ENCODE peak calls at places on chromosomes 2 and 18, in four cellular contexts. One of them, this sample, is unnamed.

GRCh38 chr18:30094556-30094955 is 948.0 kb downstream of the DSC3 start:
- DNase-seq in GM23248: peak; percentile 65
- DNase-seq in H1: no peak
- DNase-seq in HCT116: no peak
- DNase-seq in this sample: no peak

GRCh38 chr2:134669731-134670669 is 48.8 kb downstream of the TMEM163 start:
- DNase-seq in GM23248: no peak
- DNase-seq in H1: no peak
- DNase-seq in HCT116: no peak
- DNase-seq in this sample: no peak

GRCh38 chr2:102033028-102033749 is 41.4 kb downstream of the IL1R2 start:
- DNase-seq in GM23248: peak; percentile 53
- DNase-seq in H1: no peak
- DNase-seq in HCT116: no peak
- DNase-seq in this sample: peak; percentile 53

GRCh38 chr18:6487027-6487426 is 72.3 kb upstream of the L3MBTL4 start:
- DNase-seq in GM23248: no peak
- DNase-seq in H1: no peak
- DNase-seq in HCT116: no peak
- DNase-seq in this sample: no peak

GRCh38 chr2:156405586-156405985 is 30.6 kb upstream of the GPD2 start:
- DNase-seq in GM23248: peak; percentile 79
- DNase-seq in H1: no peak
- DNase-seq in HCT116: no peak
- DNase-seq in this sample: peak; percentile 58

GRCh38 chr2:143128681-143129580 is at the start of gene ARHGAP15:
- DNase-seq in GM23248: no peak
- DNase-seq in H1: no peak
- DNase-seq in HCT116: no peak
- DNase-seq in this sample: no peak

GRCh38 chr2:151040036-151040435 is 221.6 kb downstream of the RBM43 start:
- DNase-seq in GM23248: peak; percentile 64
- DNase-seq in H1: no peak
- DNase-seq in HCT116: no peak
- DNase-seq in this sample: no peak

GRCh38 chr2:173667415-173667814 is 297.8 kb downstream of the SP3 start:
- DNase-seq in GM23248: no peak
- DNase-seq in H1: no peak
- DNase-seq in HCT116: peak; percentile 10
- DNase-seq in this sample: no peak

GRCh38 chr2:235029054-235029453 is 77.2 kb downstream of the SH3BP4 start:
- DNase-seq in GM23248: no peak
- DNase-seq in H1: no peak
- DNase-seq in HCT116: no peak
- DNase-seq in this sample: no peak

GRCh38 chr2:108171652-108172051 is 68.1 kb upstream of the SULT1C3 start:
- DNase-seq in GM23248: peak; percentile 7
- DNase-seq in H1: no peak
- DNase-seq in HCT116: no peak
- DNase-seq in this sample: no peak

GRCh38 chr2:38535745-38536506 is 66.8 kb downstream of the HNRNPLL start:
- DNase-seq in GM23248: peak; percentile 87
- DNase-seq in H1: peak; percentile 97
- DNase-seq in HCT116: peak; percentile 37
- DNase-seq in this sample: peak; percentile 91

GRCh38 chr2:31255911-31256571 is 22.1 kb downstream of the EHD3 start:
- DNase-seq in GM23248: no peak
- DNase-seq in H1: no peak
- DNase-seq in HCT116: no peak
- DNase-seq in this sample: peak; percentile 62

GRCh38 chr2:234795272-234795920 is 156.4 kb upstream of the SH3BP4 start:
- DNase-seq in GM23248: no peak
- DNase-seq in H1: no peak
- DNase-seq in HCT116: no peak
- DNase-seq in this sample: no peak

GRCh38 chr2:43124667-43125057 is 101.7 kb downstream of the ZFP36L2 start:
- DNase-seq in GM23248: no peak
- DNase-seq in H1: no peak
- DNase-seq in HCT116: no peak
- DNase-seq in this sample: peak; percentile 2

DNA sequence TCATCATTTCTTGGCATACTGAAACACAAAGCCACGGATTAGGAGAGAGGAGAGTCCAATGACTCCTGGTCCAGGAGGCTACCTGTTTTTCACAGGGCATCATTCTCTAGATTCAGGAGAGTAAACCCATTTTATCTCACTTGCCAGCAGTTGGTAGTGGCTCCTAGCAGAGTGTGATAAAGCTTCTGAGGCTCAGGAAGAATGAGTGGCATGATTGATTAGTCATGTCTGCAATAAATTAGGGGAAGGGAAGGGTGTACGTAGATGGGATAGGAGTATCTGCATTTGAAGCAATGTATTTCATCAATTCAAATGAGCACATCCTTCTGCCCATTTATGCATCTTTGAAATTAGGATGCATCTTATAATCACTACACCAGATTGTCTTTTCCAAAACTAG is 31.1 kb upstream of the PNO1 start:
- DNase-seq in GM23248: no peak
- DNase-seq in H1: no peak
- DNase-seq in HCT116: no peak
- DNase-seq in this sample: no peak
- H2AFZ ChIP-seq in GM23248: no peak overlapping the region
- H2AFZ ChIP-seq in H1: no peak overlapping the region
- H2AFZ ChIP-seq in HCT116: no peak overlapping the region
- H2AFZ ChIP-seq in this sample: no peak overlapping the region

GRCh38 chr18:22191986-22192385 is 22.6 kb downstream of the GATA6 start:
- DNase-seq in GM23248: no peak
- DNase-seq in H1: no peak
- DNase-seq in HCT116: no peak
- DNase-seq in this sample: no peak

GRCh38 chr18:22193466-22193865 is 24.1 kb downstream of the GATA6 start:
- DNase-seq in GM23248: no peak
- DNase-seq in H1: no peak
- DNase-seq in HCT116: no peak
- DNase-seq in this sample: peak; percentile 78

GRCh38 chr18:22195052-22195451 is 25.7 kb downstream of the GATA6 start:
- DNase-seq in GM23248: no peak
- DNase-seq in H1: no peak
- DNase-seq in HCT116: no peak
- DNase-seq in this sample: no peak

GRCh38 chr18:22191346-22191710 is 21.9 kb downstream of the GATA6 start:
- DNase-seq in GM23248: peak; percentile 40
- DNase-seq in H1: no peak
- DNase-seq in HCT116: no peak
- DNase-seq in this sample: no peak

GRCh38 chr18:22194151-22194598 is 24.8 kb downstream of the GATA6 start:
- DNase-seq in GM23248: no peak
- DNase-seq in H1: no peak
- DNase-seq in HCT116: no peak
- DNase-seq in this sample: peak; percentile 82
- H3K4me3 ChIP-seq in GM23248: no peak overlapping the region
- H3K4me3 ChIP-seq in H1: no peak overlapping the region
- H3K4me3 ChIP-seq in HCT116: no peak overlapping the region
- H3K4me3 ChIP-seq in this sample: no peak overlapping the region

GRCh38 chr2:9702604-9703084 is 71.8 kb upstream of the YWHAQ start:
- DNase-seq in GM23248: no peak
- DNase-seq in H1: no peak
- DNase-seq in HCT116: no peak
- DNase-seq in this sample: no peak
- H3K4me2 ChIP-seq in GM23248: peak overlapping the region; percentile 76
- H3K4me2 ChIP-seq in H1: no peak overlapping the region
- H3K4me2 ChIP-seq in HCT116: no peak overlapping the region
- H3K4me2 ChIP-seq in this sample: peak overlapping the region; percentile 32

DNA sequence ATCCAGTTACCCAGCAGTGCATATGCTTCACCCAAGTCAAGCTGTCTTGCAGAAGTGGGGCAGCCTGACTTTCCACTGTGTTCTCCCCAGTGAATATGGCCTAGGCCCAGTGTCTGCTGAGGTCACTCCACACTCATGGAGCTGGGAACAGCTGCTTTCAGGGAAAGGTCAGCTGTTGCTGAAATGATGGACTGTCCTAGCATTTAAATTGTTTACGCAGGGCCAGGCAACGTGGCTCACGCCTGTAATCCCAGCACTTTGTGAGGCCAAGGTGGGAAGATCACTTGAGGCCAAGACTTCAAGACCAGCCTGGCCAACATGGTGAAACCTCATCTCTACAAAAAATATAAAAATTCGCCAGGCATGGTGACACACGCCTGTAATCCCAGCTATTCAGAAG is 86.5 kb downstream of the LIPG start:
- DNase-seq in GM23248: no peak
- DNase-seq in H1: no peak
- DNase-seq in HCT116: no peak
- DNase-seq in this sample: no peak
- H2AFZ ChIP-seq in GM23248: no peak overlapping the region
- H2AFZ ChIP-seq in H1: no peak overlapping the region
- H2AFZ ChIP-seq in HCT116: no peak overlapping the region
- H2AFZ ChIP-seq in this sample: no peak overlapping the region